ENCODE peak calls at places on chromosomes 7 and 10, in nine cellular contexts. U is skeletal muscle cell; P is GM04504; S is cardiac muscle cell; W is NCI-H2029 treated with DMSO at 0.1 percent for 48 hours; R is lung; Z is T-cell; I is CD4-positive, CD25-positive, alpha-beta regulatory T cell; Y is T-helper 2 cell. D is an unnamed sample.

GRCh38 chr10:14487511-14487909 is 156.8 kb upstream of the FRMD4A start:
- DNase-seq in R (no peak), W (no peak), U (no peak), S (no peak), P (no peak), Y (no peak), Z (no peak), I (no peak), D (peak; percentile 68)

GRCh38 chr10:24670964-24671670 is 52.6 kb downstream of the ARHGAP21 start:
- DNase-seq in W (no peak), Z (no peak), I (no peak), P (no peak), S (no peak), Y (no peak), U (no peak), R (no peak), D (no peak)

GRCh38 chr7:15558747-15559146 is 3.1 kb downstream of the AGMO start:
- DNase-seq in P (no peak), U (peak; percentile 63), W (peak; percentile 43), R (no peak), Y (no peak), I (no peak), Z (no peak), S (no peak), D (peak; percentile 11)

GRCh38 chr10:80344912-80345311 is 11.6 kb downstream of the DYDC1 start:
- DNase-seq in R (no peak), Y (no peak), U (no peak), W (no peak), Z (no peak), S (no peak), I (no peak), P (no peak), D (no peak)

GRCh38 chr10:98242823-98243222 is 25.2 kb downstream of the LOXL4 start:
- DNase-seq in P (no peak), S (peak; percentile 40), Z (no peak), R (no peak), U (no peak), W (no peak), Y (no peak), I (no peak), D (no peak)

GRCh38 chr7:96479015-96479645 is 157.2 kb upstream of the SLC25A13 start:
- DNase-seq in P (no peak), I (no peak), Z (no peak), W (no peak), U (no peak), Y (no peak), R (no peak), S (no peak), D (peak; percentile 4)

GRCh38 chr10:99459217-99459616 is 28.8 kb upstream of the GOT1 start:
- DNase-seq in R (no peak), S (no peak), W (no peak), Y (no peak), U (no peak), I (no peak), Z (no peak), P (no peak), D (no peak)

GRCh38 chr7:15571303-15571878 is 9.6 kb upstream of the AGMO start:
- DNase-seq in Z (no peak), U (peak; percentile 81), W (no peak), P (no peak), I (no peak), R (no peak), S (no peak), Y (no peak), D (peak; percentile 24)

GRCh38 chr10:32149257-32149955 is 93.2 kb upstream of the KIF5B start:
- DNase-seq in P (peak; percentile 95), R (peak; percentile 40), W (no peak), Z (no peak), I (no peak), S (no peak), U (peak; percentile 87), Y (no peak), D (peak; percentile 83)

GRCh38 chr7:121041516-121042148 is 53.1 kb downstream of the CPED1 start:
- DNase-seq in Y (no peak), U (no peak), P (no peak), Z (no peak), R (no peak), W (peak; percentile 67), I (no peak), S (no peak), D (peak; percentile 50)

GRCh38 chr7:131532570-131533091 is 23.8 kb downstream of the PODXL start:
- DNase-seq in I (no peak), Y (no peak), S (no peak), U (no peak), P (no peak), Z (no peak), R (no peak), W (no peak), D (no peak)

GRCh38 chr7:140867467-140868314 is 57.0 kb downstream of the BRAF start:
- DNase-seq in U (no peak), I (no peak), Z (no peak), W (no peak), Y (no peak), P (no peak), R (no peak), S (no peak), D (no peak)

GRCh38 chr7:38409524-38409923 is 136.1 kb upstream of the TARP start:
- DNase-seq in S (no peak), P (no peak), R (no peak), Z (no peak), Y (no peak), I (no peak), U (no peak), W (no peak), D (no peak)

GRCh38 chr7:51350195-51350896 is 33.7 kb upstream of the COBL start:
- DNase-seq in Z (no peak), U (peak; percentile 46), Y (no peak), S (peak; percentile 21), P (no peak), R (peak; percentile 34), I (no peak), W (peak; percentile 97), D (peak; percentile 15)

GRCh38 chr10:103480521-103480920 is 1.5 kb upstream of the CALHM3 start:
- DNase-seq in W (no peak), P (peak; percentile 36), I (no peak), S (no peak), Z (no peak), U (no peak), R (no peak), Y (no peak), D (peak; percentile 62)

GRCh38 chr10:120987359-120987758 is 136.2 kb downstream of the WDR11 start:
- DNase-seq in W (no peak), U (no peak), Z (no peak), R (no peak), Y (no peak), S (no peak), I (no peak), P (no peak), D (no peak)

GRCh38 chr10:110081914-110082313 is 74.1 kb downstream of the ADD3 start:
- DNase-seq in Z (no peak), Y (no peak), U (no peak), S (no peak), W (peak; percentile 10), P (no peak), I (no peak), R (no peak), D (peak; percentile 70)

GRCh38 chr7:36283711-36284130 is 105.9 kb upstream of the ANLN start:
- DNase-seq in U (no peak), S (no peak), Y (no peak), R (peak; percentile 70), P (no peak), W (no peak), Z (peak; percentile 25), I (no peak), D (no peak)

GRCh38 chr10:4678023-4678950 is 147.7 kb upstream of the AKR1E2 start:
- DNase-seq in Y (no peak), Z (no peak), W (no peak), R (no peak), I (no peak), S (no peak), P (no peak), U (peak; percentile 76), D (peak; percentile 78)

GRCh38 chr7:151251926-151252835 is 3.7 kb upstream of the SMARCD3 start:
- DNase-seq in Y (no peak), Z (no peak), I (no peak), P (no peak), S (peak; percentile 88), U (peak; percentile 41), R (peak; percentile 64), W (no peak), D (peak; percentile 48)